ENCODE peak calls at places on chromosomes 6 and 20, in eight cellular contexts. One of them, this sample, is unnamed.
A peak's percentile ranks its signal among the peaks of the same experiment; 100 is the strongest.

GRCh38 chr6:167824591-167825041 is 2.1 kb upstream of the AFDN start:
- DNase-seq in SW 1271: no peak
- DNase-seq in AG20443: peak; percentile 51
- DNase-seq in activated T-helper 1 cell treated with Interleukin-2 at 50 U/mL for 16 hours: no peak
- DNase-seq in KBM-7: no peak
- DNase-seq in stimulated activated CD8-positive, alpha-beta memory T cell treated with anti-CD3 and anti-CD28 coated beads, Interleukin-7, amount 100 ng/mL, for 1 hour: no peak
- DNase-seq in endothelial cell: no peak
- DNase-seq in fibroblast of the aortic adventitia: peak; percentile 18
- DNase-seq in this sample: peak; percentile 47

GRCh38 chr6:31083742-31084354 is 28.5 kb downstream of the C6orf15 start:
- DNase-seq in KBM-7: peak; percentile 73
- DNase-seq in stimulated activated CD8-positive, alpha-beta memory T cell treated with anti-CD3 and anti-CD28 coated beads, Interleukin-7, amount 100 ng/mL, for 1 hour: no peak
- DNase-seq in AG20443: peak; percentile 45
- DNase-seq in activated T-helper 1 cell treated with Interleukin-2 at 50 U/mL for 16 hours: no peak
- DNase-seq in SW 1271: no peak
- DNase-seq in fibroblast of the aortic adventitia: peak; percentile 77
- DNase-seq in endothelial cell: peak; percentile 64
- DNase-seq in this sample: peak; percentile 67

GRCh38 chr20:45032276-45032675 is 66.0 kb downstream of the STK4 start:
- DNase-seq in SW 1271: no peak
- DNase-seq in fibroblast of the aortic adventitia: no peak
- DNase-seq in AG20443: no peak
- DNase-seq in endothelial cell: no peak
- DNase-seq in stimulated activated CD8-positive, alpha-beta memory T cell treated with anti-CD3 and anti-CD28 coated beads, Interleukin-7, amount 100 ng/mL, for 1 hour: no peak
- DNase-seq in KBM-7: no peak
- DNase-seq in activated T-helper 1 cell treated with Interleukin-2 at 50 U/mL for 16 hours: no peak
- DNase-seq in this sample: no peak

GRCh38 chr6:39923394-39923793 is 10.9 kb downstream of the MOCS1 start:
- DNase-seq in endothelial cell: no peak
- DNase-seq in SW 1271: no peak
- DNase-seq in activated T-helper 1 cell treated with Interleukin-2 at 50 U/mL for 16 hours: no peak
- DNase-seq in fibroblast of the aortic adventitia: no peak
- DNase-seq in AG20443: no peak
- DNase-seq in stimulated activated CD8-positive, alpha-beta memory T cell treated with anti-CD3 and anti-CD28 coated beads, Interleukin-7, amount 100 ng/mL, for 1 hour: no peak
- DNase-seq in KBM-7: no peak
- DNase-seq in this sample: no peak

GRCh38 chr6:146489489-146489888 is 54.1 kb upstream of the RAB32 start:
- DNase-seq in AG20443: no peak
- DNase-seq in KBM-7: no peak
- DNase-seq in activated T-helper 1 cell treated with Interleukin-2 at 50 U/mL for 16 hours: no peak
- DNase-seq in endothelial cell: no peak
- DNase-seq in SW 1271: no peak
- DNase-seq in fibroblast of the aortic adventitia: no peak
- DNase-seq in stimulated activated CD8-positive, alpha-beta memory T cell treated with anti-CD3 and anti-CD28 coated beads, Interleukin-7, amount 100 ng/mL, for 1 hour: no peak
- DNase-seq in this sample: no peak

GRCh38 chr6:30759575-30760239 is 15.4 kb upstream of the IER3 start:
- DNase-seq in fibroblast of the aortic adventitia: peak; percentile 93
- DNase-seq in stimulated activated CD8-positive, alpha-beta memory T cell treated with anti-CD3 and anti-CD28 coated beads, Interleukin-7, amount 100 ng/mL, for 1 hour: no peak
- DNase-seq in AG20443: peak; percentile 92
- DNase-seq in activated T-helper 1 cell treated with Interleukin-2 at 50 U/mL for 16 hours: no peak
- DNase-seq in SW 1271: peak; percentile 65
- DNase-seq in KBM-7: no peak
- DNase-seq in endothelial cell: no peak
- DNase-seq in this sample: peak; percentile 99

GRCh38 chr6:150004783-150005717 is 20.3 kb downstream of the RAET1L start:
- DNase-seq in KBM-7: peak; percentile 95
- DNase-seq in AG20443: peak; percentile 99
- DNase-seq in fibroblast of the aortic adventitia: peak; percentile 75
- DNase-seq in stimulated activated CD8-positive, alpha-beta memory T cell treated with anti-CD3 and anti-CD28 coated beads, Interleukin-7, amount 100 ng/mL, for 1 hour: peak; percentile 79
- DNase-seq in SW 1271: peak; percentile 68
- DNase-seq in activated T-helper 1 cell treated with Interleukin-2 at 50 U/mL for 16 hours: peak; percentile 80
- DNase-seq in endothelial cell: peak; percentile 95
- DNase-seq in this sample: peak; percentile 71

GRCh38 chr6:108953681-108954080 is 105.5 kb downstream of the ARMC2 start:
- DNase-seq in SW 1271: no peak
- DNase-seq in KBM-7: no peak
- DNase-seq in endothelial cell: no peak
- DNase-seq in AG20443: no peak
- DNase-seq in fibroblast of the aortic adventitia: peak; percentile 54
- DNase-seq in stimulated activated CD8-positive, alpha-beta memory T cell treated with anti-CD3 and anti-CD28 coated beads, Interleukin-7, amount 100 ng/mL, for 1 hour: no peak
- DNase-seq in activated T-helper 1 cell treated with Interleukin-2 at 50 U/mL for 16 hours: no peak
- DNase-seq in this sample: no peak

GRCh38 chr6:131451330-131452195 is 121.5 kb upstream of the ARG1 start:
- DNase-seq in fibroblast of the aortic adventitia: no peak
- DNase-seq in endothelial cell: no peak
- DNase-seq in KBM-7: no peak
- DNase-seq in activated T-helper 1 cell treated with Interleukin-2 at 50 U/mL for 16 hours: no peak
- DNase-seq in stimulated activated CD8-positive, alpha-beta memory T cell treated with anti-CD3 and anti-CD28 coated beads, Interleukin-7, amount 100 ng/mL, for 1 hour: no peak
- DNase-seq in SW 1271: no peak
- DNase-seq in AG20443: no peak
- DNase-seq in this sample: no peak

GRCh38 chr20:41145821-41146620 is 8.7 kb downstream of the PLCG1 start:
- DNase-seq in stimulated activated CD8-positive, alpha-beta memory T cell treated with anti-CD3 and anti-CD28 coated beads, Interleukin-7, amount 100 ng/mL, for 1 hour: no peak
- DNase-seq in fibroblast of the aortic adventitia: peak; percentile 58
- DNase-seq in SW 1271: no peak
- DNase-seq in activated T-helper 1 cell treated with Interleukin-2 at 50 U/mL for 16 hours: no peak
- DNase-seq in KBM-7: no peak
- DNase-seq in AG20443: no peak
- DNase-seq in endothelial cell: no peak
- DNase-seq in this sample: no peak

GRCh38 chr6:161284653-161285052 is 10.8 kb upstream of the AGPAT4 start:
- DNase-seq in KBM-7: no peak
- DNase-seq in endothelial cell: no peak
- DNase-seq in fibroblast of the aortic adventitia: no peak
- DNase-seq in activated T-helper 1 cell treated with Interleukin-2 at 50 U/mL for 16 hours: no peak
- DNase-seq in stimulated activated CD8-positive, alpha-beta memory T cell treated with anti-CD3 and anti-CD28 coated beads, Interleukin-7, amount 100 ng/mL, for 1 hour: no peak
- DNase-seq in SW 1271: no peak
- DNase-seq in AG20443: no peak
- DNase-seq in this sample: no peak

GRCh38 chr20:56504373-56505005 is 20.1 kb upstream of the FAM209A start:
- DNase-seq in activated T-helper 1 cell treated with Interleukin-2 at 50 U/mL for 16 hours: no peak
- DNase-seq in endothelial cell: peak; percentile 47
- DNase-seq in AG20443: peak; percentile 37
- DNase-seq in SW 1271: no peak
- DNase-seq in KBM-7: peak; percentile 16
- DNase-seq in stimulated activated CD8-positive, alpha-beta memory T cell treated with anti-CD3 and anti-CD28 coated beads, Interleukin-7, amount 100 ng/mL, for 1 hour: peak; percentile 5
- DNase-seq in fibroblast of the aortic adventitia: no peak
- DNase-seq in this sample: no peak

GRCh38 chr20:47400685-47401084 is 44.2 kb upstream of the ZMYND8 start:
- DNase-seq in endothelial cell: no peak
- DNase-seq in stimulated activated CD8-positive, alpha-beta memory T cell treated with anti-CD3 and anti-CD28 coated beads, Interleukin-7, amount 100 ng/mL, for 1 hour: no peak
- DNase-seq in fibroblast of the aortic adventitia: no peak
- DNase-seq in KBM-7: peak; percentile 28
- DNase-seq in activated T-helper 1 cell treated with Interleukin-2 at 50 U/mL for 16 hours: no peak
- DNase-seq in AG20443: no peak
- DNase-seq in SW 1271: no peak
- DNase-seq in this sample: no peak

GRCh38 chr20:33871362-33871761 is 60.2 kb downstream of the CHMP4B start:
- DNase-seq in endothelial cell: no peak
- DNase-seq in AG20443: peak; percentile 52
- DNase-seq in fibroblast of the aortic adventitia: peak; percentile 69
- DNase-seq in KBM-7: no peak
- DNase-seq in SW 1271: no peak
- DNase-seq in activated T-helper 1 cell treated with Interleukin-2 at 50 U/mL for 16 hours: no peak
- DNase-seq in stimulated activated CD8-positive, alpha-beta memory T cell treated with anti-CD3 and anti-CD28 coated beads, Interleukin-7, amount 100 ng/mL, for 1 hour: no peak
- DNase-seq in this sample: no peak

GRCh38 chr20:59752101-59752586 is 147.8 kb downstream of the PHACTR3 start:
- DNase-seq in SW 1271: no peak
- DNase-seq in stimulated activated CD8-positive, alpha-beta memory T cell treated with anti-CD3 and anti-CD28 coated beads, Interleukin-7, amount 100 ng/mL, for 1 hour: no peak
- DNase-seq in endothelial cell: no peak
- DNase-seq in activated T-helper 1 cell treated with Interleukin-2 at 50 U/mL for 16 hours: no peak
- DNase-seq in KBM-7: peak; percentile 61
- DNase-seq in AG20443: peak; percentile 43
- DNase-seq in fibroblast of the aortic adventitia: no peak
- DNase-seq in this sample: no peak

GRCh38 chr20:37643400-37643799 is 50.4 kb upstream of the CTNNBL1 start:
- DNase-seq in stimulated activated CD8-positive, alpha-beta memory T cell treated with anti-CD3 and anti-CD28 coated beads, Interleukin-7, amount 100 ng/mL, for 1 hour: no peak
- DNase-seq in fibroblast of the aortic adventitia: peak; percentile 15
- DNase-seq in SW 1271: no peak
- DNase-seq in activated T-helper 1 cell treated with Interleukin-2 at 50 U/mL for 16 hours: no peak
- DNase-seq in AG20443: no peak
- DNase-seq in endothelial cell: no peak
- DNase-seq in KBM-7: no peak
- DNase-seq in this sample: no peak

GRCh38 chr6:85436408-85436807 is 13.5 kb upstream of the NT5E start:
- DNase-seq in AG20443: peak; percentile 38
- DNase-seq in activated T-helper 1 cell treated with Interleukin-2 at 50 U/mL for 16 hours: no peak
- DNase-seq in endothelial cell: no peak
- DNase-seq in fibroblast of the aortic adventitia: peak; percentile 87
- DNase-seq in stimulated activated CD8-positive, alpha-beta memory T cell treated with anti-CD3 and anti-CD28 coated beads, Interleukin-7, amount 100 ng/mL, for 1 hour: no peak
- DNase-seq in SW 1271: no peak
- DNase-seq in KBM-7: no peak
- DNase-seq in this sample: peak; percentile 57

GRCh38 chr6:110036408-110037302 is 58.5 kb downstream of the GPR6 start:
- DNase-seq in fibroblast of the aortic adventitia: no peak
- DNase-seq in KBM-7: no peak
- DNase-seq in activated T-helper 1 cell treated with Interleukin-2 at 50 U/mL for 16 hours: no peak
- DNase-seq in SW 1271: no peak
- DNase-seq in stimulated activated CD8-positive, alpha-beta memory T cell treated with anti-CD3 and anti-CD28 coated beads, Interleukin-7, amount 100 ng/mL, for 1 hour: no peak
- DNase-seq in endothelial cell: no peak
- DNase-seq in AG20443: no peak
- DNase-seq in this sample: no peak

GRCh38 chr6:108250240-108250866 is 10.5 kb downstream of the SNX3 start:
- DNase-seq in SW 1271: no peak
- DNase-seq in fibroblast of the aortic adventitia: peak; percentile 35
- DNase-seq in stimulated activated CD8-positive, alpha-beta memory T cell treated with anti-CD3 and anti-CD28 coated beads, Interleukin-7, amount 100 ng/mL, for 1 hour: no peak
- DNase-seq in endothelial cell: no peak
- DNase-seq in AG20443: no peak
- DNase-seq in activated T-helper 1 cell treated with Interleukin-2 at 50 U/mL for 16 hours: no peak
- DNase-seq in KBM-7: peak; percentile 75
- DNase-seq in this sample: no peak

GRCh38 chr6:87697581-87698552 is 4.2 kb downstream of the AKIRIN2 start:
- DNase-seq in AG20443: peak; percentile 35
- DNase-seq in fibroblast of the aortic adventitia: peak; percentile 92
- DNase-seq in stimulated activated CD8-positive, alpha-beta memory T cell treated with anti-CD3 and anti-CD28 coated beads, Interleukin-7, amount 100 ng/mL, for 1 hour: no peak
- DNase-seq in endothelial cell: no peak
- DNase-seq in SW 1271: no peak
- DNase-seq in KBM-7: peak; percentile 41
- DNase-seq in activated T-helper 1 cell treated with Interleukin-2 at 50 U/mL for 16 hours: no peak
- DNase-seq in this sample: peak; percentile 95